ENCODE peak calls at places on chromosomes 4 and X, in four cellular contexts. W is fibroblast of mammary gland, L is ovary, I is choroid plexus epithelial cell. T is an unnamed sample.

GRCh38 chr4:128123036-128123435 is 61.9 kb downstream of the LARP1B start:
- DNase-seq in W (no peak), L (no peak), I (no peak), T (no peak)

GRCh38 chr4:12724520-12724919 is 759.6 kb downstream of the RAB28 start:
- DNase-seq in W (peak), L (no peak), I (peak), T (peak)

GRCh38 chr4:140755811-140756291 is 334 bp downstream of the TBC1D9 start:
- DNase-seq in W (peak), L (peak), I (peak), T (peak)

GRCh38 chrX:74779175-74779574 is 146.1 kb downstream of the NEXMIF start:
- DNase-seq in W (no peak), L (no peak), I (no peak), T (peak)

GRCh38 chr4:126750723-126751122 is 882.0 kb upstream of the INTU start:
- DNase-seq in W (no peak), L (no peak), I (no peak), T (no peak)

GRCh38 chr4:109730294-109731051 is 603 bp upstream of the PLA2G12A start:
- DNase-seq in W (peak), L (peak), I (peak), T (peak)

GRCh38 chrX:143853488-143853887 is 30.4 kb upstream of the UBE2NL start:
- DNase-seq in W (peak), L (no peak), I (peak), T (no peak)

GRCh38 chr4:140019619-140020367 is 134.2 kb downstream of the MAML3 start:
- DNase-seq in W (no peak), L (no peak), I (no peak), T (no peak)

GRCh38 chr4:186934841-186935443 is 211.3 kb upstream of the FAT1 start:
- DNase-seq in W (no peak), L (no peak), I (peak), T (peak)

GRCh38 chr4:57039345-57039744 is 60.6 kb downstream of the POLR2B start:
- DNase-seq in W (no peak), L (no peak), I (peak), T (peak)

GRCh38 chr4:167987285-167987684 is 105.1 kb upstream of the ANXA10 start:
- DNase-seq in W (no peak), L (no peak), I (no peak), T (no peak)

GRCh38 chrX:21698274-21698673 is 40.1 kb upstream of the KLHL34 start:
- DNase-seq in W (no peak), L (no peak), I (no peak), T (no peak)

GRCh38 chr4:145619639-145619996 is 433 bp downstream of the MMAA start:
- DNase-seq in W (peak), L (peak), I (peak), T (peak)

GRCh38 chrX:103330601-103331397 is 760 bp downstream of the TCEAL7 start:
- DNase-seq in W (peak), L (peak), I (peak), T (no peak)

GRCh38 chrX:16658284-16658683 is 8.3 kb downstream of the S100G start:
- DNase-seq in W (peak), L (no peak), I (peak), T (peak)

GRCh38 chr4:62640296-62640695 is 1440.2 kb downstream of the ADGRL3 start:
- DNase-seq in W (no peak), L (no peak), I (no peak), T (peak)

GRCh38 chrX:13829995-13830394 is 13.1 kb upstream of the GPM6B start:
- DNase-seq in W (no peak), L (no peak), I (no peak), T (no peak)

GRCh38 chrX:3990569-3990968 is 277.1 kb upstream of the PRKX start:
- DNase-seq in W (no peak), L (no peak), I (no peak), T (no peak)

GRCh38 chr4:26861434-26862186 is 969 bp downstream of the STIM2 start:
- DNase-seq in W (peak), L (no peak), I (peak), T (peak)

GRCh38 chrX:46485897-46486296 is 59.3 kb downstream of the ZNF674 start:
- DNase-seq in W (no peak), L (no peak), I (no peak), T (no peak)

GRCh38 chr4:130125468-130125867 is 1029.5 kb downstream of the C4orf33 start:
- DNase-seq in W (peak), L (no peak), I (peak), T (no peak)

GRCh38 chrX:115940888-115941332 is 229.6 kb upstream of the AGTR2 start:
- DNase-seq in W (peak), L (peak), I (peak), T (peak)

GRCh38 chr4:48017108-48017527 is 546 bp downstream of the NIPAL1 start:
- DNase-seq in W (peak), L (peak), I (peak), T (peak)

GRCh38 chr4:2831611-2832308 is 11.9 kb upstream of the ADD1 start:
- DNase-seq in W (no peak), L (peak), I (no peak), T (no peak)

GRCh38 chr4:6893449-6894085 is 16.1 kb upstream of the TBC1D14 start:
- DNase-seq in W (no peak), L (no peak), I (peak), T (no peak)

GRCh38 chr4:13706130-13706529 is 78.6 kb upstream of the BOD1L1 start:
- DNase-seq in W (peak), L (no peak), I (no peak), T (peak)

GRCh38 chr4:94882756-94883155 is 125.0 kb downstream of the BMPR1B start:
- DNase-seq in W (no peak), L (no peak), I (no peak), T (peak)

GRCh38 chr4:1469596-1470392 is 63.6 kb upstream of the NKX1-1 start:
- DNase-seq in W (no peak), L (no peak), I (peak), T (no peak)

GRCh38 chr4:94721310-94721709 is 36.4 kb upstream of the BMPR1B start:
- DNase-seq in W (no peak), L (no peak), I (no peak), T (no peak)

GRCh38 chrX:56975611-56976010 is 19.7 kb downstream of the SPIN3 start:
- DNase-seq in W (peak), L (no peak), I (no peak), T (peak)

GRCh38 chrX:69031971-69032391 is 133.3 kb downstream of the PJA1 start:
- DNase-seq in W (no peak), L (no peak), I (no peak), T (no peak)

GRCh38 chr4:138311771-138312535 is 69.8 kb upstream of the SLC7A11 start:
- DNase-seq in W (no peak), L (no peak), I (peak), T (no peak)

GRCh38 chrX:21374163-21374993 is at the start of gene CNKSR2:
- DNase-seq in W (peak), L (peak), I (peak), T (no peak)

GRCh38 chrX:634306-634958 is 3.8 kb downstream of the SHOX start:
- DNase-seq in W (no peak), L (no peak), I (no peak), T (no peak)

GRCh38 chr4:20761826-20762225 is 61.6 kb downstream of the PACRGL start:
- DNase-seq in W (no peak), L (no peak), I (no peak), T (no peak)

GRCh38 chr4:116357758-116358157 is 727.6 kb downstream of the TRAM1L1 start:
- DNase-seq in W (peak), L (no peak), I (peak), T (peak)

GRCh38 chr4:97656034-97656720 is 487.1 kb downstream of the STPG2 start:
- DNase-seq in W (peak), L (no peak), I (peak), T (peak)

GRCh38 chr4:75512336-75513211 is 1.6 kb downstream of the RCHY1 start:
- DNase-seq in W (peak), L (no peak), I (peak), T (peak)

GRCh38 chr4:184476660-184477059 is 2.3 kb upstream of the IRF2 start:
- DNase-seq in W (no peak), L (no peak), I (no peak), T (no peak)

GRCh38 chr4:38523524-38524448 is 140.2 kb upstream of the KLF3 start:
- DNase-seq in W (no peak), L (no peak), I (peak), T (no peak)

GRCh38 chr4:84151574-84151973 is 347.5 kb downstream of the NKX6-1 start:
- DNase-seq in W (no peak), L (no peak), I (no peak), T (peak)
- TF ChIP-seq CTCF in W (no peak), L (no peak), I (no peak), T (no peak)

GRCh38 chr4:99998062-99998880 is 48.2 kb upstream of the H2AZ1 start:
- DNase-seq in W (peak), L (no peak), I (peak), T (peak)
- TF ChIP-seq CTCF in W (peak), L (no peak), I (peak), T (peak)

GRCh38 chr4:158895797-158896442 is 127.1 kb downstream of the FNIP2 start:
- DNase-seq in W (peak), L (no peak), I (peak), T (peak)
- TF ChIP-seq CTCF in W (peak), L (no peak), I (peak), T (no peak)

GRCh38 chr4:34615315-34615714 is 1629.0 kb downstream of the ARAP2 start:
- DNase-seq in W (no peak), L (no peak), I (no peak), T (no peak)

GRCh38 chr4:34619531-34620109 is 1624.7 kb downstream of the ARAP2 start:
- DNase-seq in W (peak), L (no peak), I (peak), T (peak)
- TF ChIP-seq CTCF in W (no peak), L (no peak), I (no peak), T (no peak)

GRCh38 chr4:111602848-111603247 is 542.4 kb upstream of the FAM241A start:
- DNase-seq in W (peak), L (no peak), I (peak), T (peak)
- TF ChIP-seq CTCF in W (peak), L (no peak), I (peak), T (peak)

DNA sequence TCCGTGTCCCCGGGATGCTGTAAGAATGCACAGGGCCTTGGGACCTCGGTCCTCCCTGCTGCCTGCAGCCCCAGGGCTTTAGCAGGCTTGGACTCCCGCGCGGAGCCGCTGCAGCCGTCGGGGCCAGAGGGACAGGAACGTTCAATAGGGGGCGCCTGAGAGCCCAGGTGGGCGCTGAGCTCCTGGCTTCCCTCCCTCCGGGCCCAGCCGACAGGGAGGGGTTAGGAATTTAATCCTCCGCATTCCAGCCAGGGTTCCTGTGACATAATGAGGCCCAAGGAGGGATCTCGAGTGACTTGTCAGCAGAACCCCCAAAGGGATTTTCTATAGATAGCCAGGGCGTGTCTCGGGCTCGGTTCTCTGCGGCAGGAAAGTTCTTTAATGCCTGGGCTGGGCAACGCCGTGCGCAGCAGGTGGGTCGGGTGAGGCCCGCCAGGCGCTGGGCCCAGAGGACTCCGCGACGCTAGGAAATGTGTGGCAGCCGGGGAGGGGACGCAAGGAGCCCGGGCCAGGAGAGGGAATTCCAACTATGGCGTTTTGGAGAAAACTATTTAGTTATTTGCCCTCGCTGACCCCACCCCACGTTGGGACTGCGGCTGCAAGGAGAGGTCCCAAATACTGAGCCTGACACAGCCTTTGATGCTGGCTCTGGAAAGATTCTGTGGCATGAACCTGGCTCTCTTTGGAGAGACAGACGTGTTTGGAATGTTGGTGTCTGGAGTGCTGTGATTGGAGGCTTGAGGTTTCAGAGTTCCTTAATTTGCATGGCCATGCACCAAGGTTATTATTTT is 285.2 kb upstream of the GATB start:
- DNase-seq in W (no peak), L (peak), I (no peak), T (no peak)
- TF ChIP-seq CTCF in W (peak), L (no peak), I (peak), T (peak)